ENCODE peak calls at places on chromosomes 16 and 17, in six cellular contexts. M is breast epithelium; U is ELR; B is NCI-H2081; N is stimulated activated CD4-positive, alpha-beta T cell treated with anti-CD3 and anti-CD28 coated beads, Interleukin-1b, Interleukin-23, amount 100 ng/mL, for 4 hours; C is GM10248. P is an unnamed sample.

GRCh38 chr16:24075929-24076716 is 180.0 kb upstream of the CACNG3 start:
- DNase-seq in U (peak; percentile 17), N (no peak), M (no peak), C (peak; percentile 38), B (no peak), P (no peak)

GRCh38 chr16:55292491-55292890 is 31.5 kb upstream of the IRX6 start:
- DNase-seq in M (no peak), U (no peak), N (no peak), C (no peak), B (no peak), P (no peak)

GRCh38 chr17:4513113-4514032 is 14.7 kb downstream of the SPNS2 start:
- DNase-seq in N (no peak), B (no peak), M (no peak), C (no peak), U (no peak), P (no peak)

GRCh38 chr17:83080641-83081560 is 1.5 kb downstream of the METRNL start:
- DNase-seq in C (peak; percentile 82), B (no peak), M (no peak), N (peak; percentile 28), U (peak; percentile 63), P (no peak)

GRCh38 chr16:57970971-57971370 is at the start of gene CNGB1:
- DNase-seq in B (no peak), U (no peak), N (no peak), C (no peak), M (no peak), P (no peak)

GRCh38 chr17:17783825-17784598 is 52.8 kb downstream of the SREBF1 start:
- DNase-seq in M (no peak), N (no peak), B (peak; percentile 90), C (no peak), U (no peak), P (no peak)

GRCh38 chr17:58317421-58318064 is 11.1 kb downstream of the TSPOAP1 start:
- DNase-seq in U (peak; percentile 93), B (peak; percentile 51), N (peak; percentile 66), C (peak; percentile 79), M (peak; percentile 54), P (no peak)

GRCh38 chr16:31461201-31461920 is 2.1 kb downstream of the ARMC5 start:
- DNase-seq in U (no peak), M (no peak), C (no peak), N (no peak), B (no peak), P (no peak)

GRCh38 chr17:79960788-79961522 is 74.7 kb downstream of the TBC1D16 start:
- DNase-seq in B (no peak), N (no peak), U (peak; percentile 66), M (no peak), C (no peak), P (no peak)

GRCh38 chr16:22147853-22148252 is 14.5 kb upstream of the SDR42E2 start:
- DNase-seq in C (no peak), U (no peak), M (no peak), B (no peak), N (no peak), P (no peak)

GRCh38 chr17:44865231-44865660 is 17.6 kb downstream of the HIGD1B start:
- DNase-seq in B (peak; percentile 64), C (peak; percentile 80), U (peak; percentile 88), N (peak; percentile 74), M (peak; percentile 57), P (peak; percentile 2)

GRCh38 chr16:50259334-50260205 is 6.8 kb upstream of the ADCY7 start:
- DNase-seq in C (no peak), N (no peak), M (no peak), B (no peak), U (no peak), P (no peak)

GRCh38 chr16:75023019-75023418 is 24.2 kb downstream of the ZNRF1 start:
- DNase-seq in C (no peak), B (no peak), U (peak; percentile 60), N (no peak), M (no peak), P (no peak)

GRCh38 chr17:39730095-39730921 is at the start of gene MIEN1:
- DNase-seq in B (peak; percentile 81), C (peak; percentile 99), M (peak; percentile 96), N (peak; percentile 93), U (peak; percentile 88), P (peak; percentile 6)

GRCh38 chr16:71311553-71312158 is 22.5 kb upstream of the CMTR2 start:
- DNase-seq in B (peak; percentile 6), M (no peak), C (peak; percentile 41), N (no peak), U (peak; percentile 41), P (no peak)

GRCh38 chr17:65278050-65278819 is 141.1 kb downstream of the RGS9 start:
- DNase-seq in N (no peak), M (no peak), U (peak; percentile 82), C (peak; percentile 30), B (peak; percentile 20), P (no peak)

GRCh38 chr17:5540321-5540720 is 44.0 kb downstream of the NLRP1 start:
- DNase-seq in N (no peak), B (no peak), C (no peak), U (no peak), M (no peak), P (no peak)

GRCh38 chr17:61383689-61384201 is 15.9 kb upstream of the TBX2 start:
- DNase-seq in U (no peak), M (no peak), B (no peak), N (no peak), C (no peak), P (no peak)

GRCh38 chr16:55040366-55041086 is 109.9 kb downstream of the IRX5 start:
- DNase-seq in N (no peak), M (no peak), U (no peak), C (no peak), B (no peak), P (no peak)

GRCh38 chr16:11315499-11315898 is 29.8 kb upstream of the RMI2 start:
- DNase-seq in C (no peak), U (peak; percentile 61), N (no peak), M (no peak), B (no peak), P (no peak)

GRCh38 chr17:2468270-2468669 is 43.4 kb downstream of the METTL16 start:
- DNase-seq in B (no peak), C (no peak), M (no peak), N (no peak), U (peak; percentile 53), P (no peak)